ENCODE peak calls at places on chromosomes 11 and 22, in seven cellular contexts. One of them, this sample, is unnamed.

GRCh38 chr22:43378011-43378704 is 33.7 kb upstream of the MPPED1 start:
- DNase-seq in HuH-7: no peak
- DNase-seq in hepatocyte: peak; percentile 55
- DNase-seq in DMS153: no peak
- DNase-seq in stimulated activated CD8-positive, alpha-beta memory T cell treated with anti-CD3 and anti-CD28 coated beads, Interleukin-15, amount 100 ng/mL, for 4 hours: no peak
- DNase-seq in GM13977: no peak
- DNase-seq in D341Med: no peak
- DNase-seq in this sample: no peak

GRCh38 chr22:19510919-19511341 is 13.3 kb downstream of the CLDN5 start:
- DNase-seq in stimulated activated CD8-positive, alpha-beta memory T cell treated with anti-CD3 and anti-CD28 coated beads, Interleukin-15, amount 100 ng/mL, for 4 hours: no peak
- DNase-seq in D341Med: no peak
- DNase-seq in hepatocyte: no peak
- DNase-seq in HuH-7: no peak
- DNase-seq in GM13977: no peak
- DNase-seq in DMS153: no peak
- DNase-seq in this sample: no peak

GRCh38 chr11:23138761-23139160 is 278.5 kb upstream of the CCDC179 start:
- DNase-seq in HuH-7: no peak
- DNase-seq in stimulated activated CD8-positive, alpha-beta memory T cell treated with anti-CD3 and anti-CD28 coated beads, Interleukin-15, amount 100 ng/mL, for 4 hours: no peak
- DNase-seq in hepatocyte: no peak
- DNase-seq in GM13977: no peak
- DNase-seq in DMS153: no peak
- DNase-seq in D341Med: no peak
- DNase-seq in this sample: no peak

GRCh38 chr22:48489551-48490512 is 1337.8 kb downstream of the BRD1 start:
- DNase-seq in HuH-7: no peak
- DNase-seq in hepatocyte: peak; percentile 44
- DNase-seq in DMS153: no peak
- DNase-seq in GM13977: no peak
- DNase-seq in D341Med: no peak
- DNase-seq in stimulated activated CD8-positive, alpha-beta memory T cell treated with anti-CD3 and anti-CD28 coated beads, Interleukin-15, amount 100 ng/mL, for 4 hours: no peak
- DNase-seq in this sample: peak; percentile 24

GRCh38 chr22:38753894-38754246 is 1.9 kb downstream of the SUN2 start:
- DNase-seq in D341Med: no peak
- DNase-seq in stimulated activated CD8-positive, alpha-beta memory T cell treated with anti-CD3 and anti-CD28 coated beads, Interleukin-15, amount 100 ng/mL, for 4 hours: no peak
- DNase-seq in HuH-7: no peak
- DNase-seq in hepatocyte: peak; percentile 36
- DNase-seq in DMS153: no peak
- DNase-seq in GM13977: no peak
- DNase-seq in this sample: no peak

GRCh38 chr22:18062421-18062820 is 15.4 kb upstream of the PEX26 start:
- DNase-seq in D341Med: no peak
- DNase-seq in DMS153: no peak
- DNase-seq in GM13977: no peak
- DNase-seq in HuH-7: no peak
- DNase-seq in stimulated activated CD8-positive, alpha-beta memory T cell treated with anti-CD3 and anti-CD28 coated beads, Interleukin-15, amount 100 ng/mL, for 4 hours: no peak
- DNase-seq in hepatocyte: no peak
- DNase-seq in this sample: no peak

GRCh38 chr11:118060081-118060661 is 16.7 kb upstream of the TMPRSS4 start:
- DNase-seq in D341Med: no peak
- DNase-seq in stimulated activated CD8-positive, alpha-beta memory T cell treated with anti-CD3 and anti-CD28 coated beads, Interleukin-15, amount 100 ng/mL, for 4 hours: no peak
- DNase-seq in HuH-7: no peak
- DNase-seq in hepatocyte: no peak
- DNase-seq in DMS153: no peak
- DNase-seq in GM13977: no peak
- DNase-seq in this sample: no peak

GRCh38 chr11:118958577-118958976 is 2.5 kb downstream of the UPK2 start:
- DNase-seq in GM13977: no peak
- DNase-seq in hepatocyte: no peak
- DNase-seq in D341Med: no peak
- DNase-seq in DMS153: no peak
- DNase-seq in stimulated activated CD8-positive, alpha-beta memory T cell treated with anti-CD3 and anti-CD28 coated beads, Interleukin-15, amount 100 ng/mL, for 4 hours: no peak
- DNase-seq in HuH-7: no peak
- DNase-seq in this sample: no peak

GRCh38 chr11:680970-681369 is 14.1 kb downstream of the DEAF1 start:
- DNase-seq in stimulated activated CD8-positive, alpha-beta memory T cell treated with anti-CD3 and anti-CD28 coated beads, Interleukin-15, amount 100 ng/mL, for 4 hours: no peak
- DNase-seq in GM13977: no peak
- DNase-seq in hepatocyte: no peak
- DNase-seq in HuH-7: no peak
- DNase-seq in DMS153: no peak
- DNase-seq in D341Med: no peak
- DNase-seq in this sample: no peak

GRCh38 chr11:6225024-6225423 is 9.4 kb downstream of the FHIP1B start:
- DNase-seq in stimulated activated CD8-positive, alpha-beta memory T cell treated with anti-CD3 and anti-CD28 coated beads, Interleukin-15, amount 100 ng/mL, for 4 hours: no peak
- DNase-seq in DMS153: no peak
- DNase-seq in GM13977: no peak
- DNase-seq in D341Med: no peak
- DNase-seq in HuH-7: no peak
- DNase-seq in hepatocyte: no peak
- DNase-seq in this sample: no peak

GRCh38 chr11:35549787-35550186 is 24.4 kb upstream of the PAMR1 start:
- DNase-seq in DMS153: no peak
- DNase-seq in hepatocyte: peak; percentile 64
- DNase-seq in GM13977: no peak
- DNase-seq in stimulated activated CD8-positive, alpha-beta memory T cell treated with anti-CD3 and anti-CD28 coated beads, Interleukin-15, amount 100 ng/mL, for 4 hours: no peak
- DNase-seq in HuH-7: no peak
- DNase-seq in D341Med: no peak
- DNase-seq in this sample: no peak

GRCh38 chr11:58286249-58286648 is 18.2 kb upstream of the OR10W1 start:
- DNase-seq in D341Med: no peak
- DNase-seq in stimulated activated CD8-positive, alpha-beta memory T cell treated with anti-CD3 and anti-CD28 coated beads, Interleukin-15, amount 100 ng/mL, for 4 hours: no peak
- DNase-seq in HuH-7: peak; percentile 18
- DNase-seq in DMS153: peak; percentile 10
- DNase-seq in hepatocyte: peak; percentile 62
- DNase-seq in GM13977: peak; percentile 40
- DNase-seq in this sample: no peak

GRCh38 chr11:129894281-129895125 is 875 bp downstream of the NFRKB start:
- DNase-seq in DMS153: no peak
- DNase-seq in hepatocyte: peak; percentile 28
- DNase-seq in HuH-7: no peak
- DNase-seq in GM13977: peak; percentile 30
- DNase-seq in D341Med: no peak
- DNase-seq in stimulated activated CD8-positive, alpha-beta memory T cell treated with anti-CD3 and anti-CD28 coated beads, Interleukin-15, amount 100 ng/mL, for 4 hours: no peak
- DNase-seq in this sample: no peak

GRCh38 chr11:60500276-60500935 is 7.8 kb downstream of the MS4A12 start:
- DNase-seq in hepatocyte: no peak
- DNase-seq in stimulated activated CD8-positive, alpha-beta memory T cell treated with anti-CD3 and anti-CD28 coated beads, Interleukin-15, amount 100 ng/mL, for 4 hours: no peak
- DNase-seq in HuH-7: no peak
- DNase-seq in GM13977: no peak
- DNase-seq in DMS153: no peak
- DNase-seq in D341Med: no peak
- DNase-seq in this sample: no peak

GRCh38 chr11:1308745-1309497 is 511 bp downstream of the TOLLIP start:
- DNase-seq in hepatocyte: no peak
- DNase-seq in GM13977: no peak
- DNase-seq in DMS153: no peak
- DNase-seq in HuH-7: no peak
- DNase-seq in stimulated activated CD8-positive, alpha-beta memory T cell treated with anti-CD3 and anti-CD28 coated beads, Interleukin-15, amount 100 ng/mL, for 4 hours: no peak
- DNase-seq in D341Med: no peak
- DNase-seq in this sample: no peak

GRCh38 chr11:67312187-67313021 is 9.1 kb downstream of the SSH3 start:
- DNase-seq in stimulated activated CD8-positive, alpha-beta memory T cell treated with anti-CD3 and anti-CD28 coated beads, Interleukin-15, amount 100 ng/mL, for 4 hours: no peak
- DNase-seq in DMS153: no peak
- DNase-seq in HuH-7: no peak
- DNase-seq in hepatocyte: no peak
- DNase-seq in D341Med: no peak
- DNase-seq in GM13977: no peak
- DNase-seq in this sample: no peak

GRCh38 chr11:63590024-63590788 is 24.0 kb downstream of the PLAAT3 start:
- DNase-seq in GM13977: no peak
- DNase-seq in HuH-7: no peak
- DNase-seq in DMS153: no peak
- DNase-seq in D341Med: no peak
- DNase-seq in stimulated activated CD8-positive, alpha-beta memory T cell treated with anti-CD3 and anti-CD28 coated beads, Interleukin-15, amount 100 ng/mL, for 4 hours: no peak
- DNase-seq in hepatocyte: no peak
- DNase-seq in this sample: no peak

GRCh38 chr11:93548679-93549319 is 5.6 kb upstream of the SMCO4 start:
- DNase-seq in GM13977: no peak
- DNase-seq in DMS153: no peak
- DNase-seq in stimulated activated CD8-positive, alpha-beta memory T cell treated with anti-CD3 and anti-CD28 coated beads, Interleukin-15, amount 100 ng/mL, for 4 hours: no peak
- DNase-seq in hepatocyte: no peak
- DNase-seq in D341Med: no peak
- DNase-seq in HuH-7: no peak
- DNase-seq in this sample: no peak

GRCh38 chr11:1869427-1870325 is 16.8 kb downstream of the LSP1 start:
- DNase-seq in HuH-7: peak; percentile 66
- DNase-seq in DMS153: no peak
- DNase-seq in GM13977: no peak
- DNase-seq in stimulated activated CD8-positive, alpha-beta memory T cell treated with anti-CD3 and anti-CD28 coated beads, Interleukin-15, amount 100 ng/mL, for 4 hours: no peak
- DNase-seq in hepatocyte: no peak
- DNase-seq in D341Med: peak; percentile 64
- DNase-seq in this sample: peak; percentile 72

GRCh38 chr11:113818426-113818825 is 38.8 kb downstream of the CLDN25 start:
- DNase-seq in DMS153: no peak
- DNase-seq in D341Med: no peak
- DNase-seq in stimulated activated CD8-positive, alpha-beta memory T cell treated with anti-CD3 and anti-CD28 coated beads, Interleukin-15, amount 100 ng/mL, for 4 hours: no peak
- DNase-seq in GM13977: no peak
- DNase-seq in HuH-7: no peak
- DNase-seq in hepatocyte: no peak
- DNase-seq in this sample: no peak

GRCh38 chr11:44927174-44927661 is 23.5 kb downstream of the TP53I11 start:
- DNase-seq in hepatocyte: peak; percentile 90
- DNase-seq in GM13977: peak; percentile 73
- DNase-seq in D341Med: peak; percentile 83
- DNase-seq in stimulated activated CD8-positive, alpha-beta memory T cell treated with anti-CD3 and anti-CD28 coated beads, Interleukin-15, amount 100 ng/mL, for 4 hours: no peak
- DNase-seq in DMS153: peak; percentile 35
- DNase-seq in HuH-7: peak; percentile 82
- DNase-seq in this sample: peak; percentile 77

GRCh38 chr22:28142361-28142801 is 223.3 kb upstream of the PITPNB start:
- DNase-seq in HuH-7: no peak
- DNase-seq in stimulated activated CD8-positive, alpha-beta memory T cell treated with anti-CD3 and anti-CD28 coated beads, Interleukin-15, amount 100 ng/mL, for 4 hours: no peak
- DNase-seq in GM13977: no peak
- DNase-seq in D341Med: no peak
- DNase-seq in hepatocyte: peak; percentile 13
- DNase-seq in DMS153: no peak
- DNase-seq in this sample: no peak

GRCh38 chr11:58980159-58980843 is 41.0 kb downstream of the GLYATL1 start:
- DNase-seq in hepatocyte: no peak
- DNase-seq in D341Med: no peak
- DNase-seq in stimulated activated CD8-positive, alpha-beta memory T cell treated with anti-CD3 and anti-CD28 coated beads, Interleukin-15, amount 100 ng/mL, for 4 hours: no peak
- DNase-seq in DMS153: no peak
- DNase-seq in HuH-7: no peak
- DNase-seq in GM13977: no peak
- DNase-seq in this sample: no peak

GRCh38 chr22:40621309-40622151 is 15.0 kb downstream of the MRTFA start:
- DNase-seq in D341Med: no peak
- DNase-seq in DMS153: no peak
- DNase-seq in stimulated activated CD8-positive, alpha-beta memory T cell treated with anti-CD3 and anti-CD28 coated beads, Interleukin-15, amount 100 ng/mL, for 4 hours: no peak
- DNase-seq in HuH-7: no peak
- DNase-seq in GM13977: no peak
- DNase-seq in hepatocyte: no peak
- DNase-seq in this sample: no peak

GRCh38 chr11:113507341-113507740 is 32.1 kb upstream of the DRD2 start:
- DNase-seq in HuH-7: no peak
- DNase-seq in stimulated activated CD8-positive, alpha-beta memory T cell treated with anti-CD3 and anti-CD28 coated beads, Interleukin-15, amount 100 ng/mL, for 4 hours: no peak
- DNase-seq in DMS153: no peak
- DNase-seq in hepatocyte: no peak
- DNase-seq in D341Med: no peak
- DNase-seq in GM13977: no peak
- DNase-seq in this sample: no peak

GRCh38 chr11:72349616-72350218 is 84.6 kb downstream of the CLPB start:
- DNase-seq in D341Med: no peak
- DNase-seq in DMS153: no peak
- DNase-seq in stimulated activated CD8-positive, alpha-beta memory T cell treated with anti-CD3 and anti-CD28 coated beads, Interleukin-15, amount 100 ng/mL, for 4 hours: no peak
- DNase-seq in GM13977: no peak
- DNase-seq in hepatocyte: no peak
- DNase-seq in HuH-7: no peak
- DNase-seq in this sample: peak; percentile 46

GRCh38 chr11:130877532-130877931 is 38.7 kb downstream of the SNX19 start:
- DNase-seq in DMS153: no peak
- DNase-seq in GM13977: no peak
- DNase-seq in D341Med: no peak
- DNase-seq in HuH-7: no peak
- DNase-seq in stimulated activated CD8-positive, alpha-beta memory T cell treated with anti-CD3 and anti-CD28 coated beads, Interleukin-15, amount 100 ng/mL, for 4 hours: no peak
- DNase-seq in hepatocyte: no peak
- DNase-seq in this sample: no peak

GRCh38 chr11:66864172-66864901 is 7.5 kb downstream of the LRFN4 start:
- DNase-seq in HuH-7: no peak
- DNase-seq in stimulated activated CD8-positive, alpha-beta memory T cell treated with anti-CD3 and anti-CD28 coated beads, Interleukin-15, amount 100 ng/mL, for 4 hours: no peak
- DNase-seq in D341Med: no peak
- DNase-seq in GM13977: no peak
- DNase-seq in hepatocyte: no peak
- DNase-seq in DMS153: no peak
- DNase-seq in this sample: no peak

GRCh38 chr11:126303623-126304456 is at the start of gene DCPS:
- DNase-seq in HuH-7: peak; percentile 96
- DNase-seq in GM13977: peak; percentile 91
- DNase-seq in stimulated activated CD8-positive, alpha-beta memory T cell treated with anti-CD3 and anti-CD28 coated beads, Interleukin-15, amount 100 ng/mL, for 4 hours: peak; percentile 74
- DNase-seq in DMS153: peak; percentile 84
- DNase-seq in D341Med: peak; percentile 97
- DNase-seq in hepatocyte: peak; percentile 95
- DNase-seq in this sample: peak; percentile 95

GRCh38 chr11:3942956-3943497 is 87.6 kb downstream of the STIM1 start:
- DNase-seq in hepatocyte: peak; percentile 14
- DNase-seq in DMS153: no peak
- DNase-seq in HuH-7: no peak
- DNase-seq in stimulated activated CD8-positive, alpha-beta memory T cell treated with anti-CD3 and anti-CD28 coated beads, Interleukin-15, amount 100 ng/mL, for 4 hours: no peak
- DNase-seq in GM13977: no peak
- DNase-seq in D341Med: no peak
- DNase-seq in this sample: no peak

GRCh38 chr11:77147668-77148321 is 19.7 kb downstream of the MYO7A start:
- DNase-seq in stimulated activated CD8-positive, alpha-beta memory T cell treated with anti-CD3 and anti-CD28 coated beads, Interleukin-15, amount 100 ng/mL, for 4 hours: no peak
- DNase-seq in HuH-7: peak; percentile 71
- DNase-seq in hepatocyte: peak; percentile 67
- DNase-seq in GM13977: no peak
- DNase-seq in D341Med: no peak
- DNase-seq in DMS153: no peak
- DNase-seq in this sample: peak; percentile 39

GRCh38 chr22:36413022-36413770 is 25.4 kb upstream of the MYH9 start:
- DNase-seq in hepatocyte: peak; percentile 53
- DNase-seq in GM13977: no peak
- DNase-seq in stimulated activated CD8-positive, alpha-beta memory T cell treated with anti-CD3 and anti-CD28 coated beads, Interleukin-15, amount 100 ng/mL, for 4 hours: no peak
- DNase-seq in HuH-7: no peak
- DNase-seq in DMS153: no peak
- DNase-seq in D341Med: no peak
- DNase-seq in this sample: no peak

GRCh38 chr22:41147722-41148121 is 55.3 kb downstream of the EP300 start:
- DNase-seq in GM13977: no peak
- DNase-seq in stimulated activated CD8-positive, alpha-beta memory T cell treated with anti-CD3 and anti-CD28 coated beads, Interleukin-15, amount 100 ng/mL, for 4 hours: no peak
- DNase-seq in DMS153: no peak
- DNase-seq in D341Med: no peak
- DNase-seq in HuH-7: no peak
- DNase-seq in hepatocyte: no peak
- DNase-seq in this sample: no peak

GRCh38 chr11:68202165-68202564 is 10.9 kb downstream of the KMT5B start:
- DNase-seq in hepatocyte: no peak
- DNase-seq in D341Med: no peak
- DNase-seq in GM13977: no peak
- DNase-seq in HuH-7: no peak
- DNase-seq in stimulated activated CD8-positive, alpha-beta memory T cell treated with anti-CD3 and anti-CD28 coated beads, Interleukin-15, amount 100 ng/mL, for 4 hours: no peak
- DNase-seq in DMS153: no peak
- DNase-seq in this sample: no peak

GRCh38 chr11:80898910-80899309 is 1458.1 kb upstream of the TENM4 start:
- DNase-seq in hepatocyte: no peak
- DNase-seq in DMS153: no peak
- DNase-seq in D341Med: no peak
- DNase-seq in GM13977: no peak
- DNase-seq in HuH-7: no peak
- DNase-seq in stimulated activated CD8-positive, alpha-beta memory T cell treated with anti-CD3 and anti-CD28 coated beads, Interleukin-15, amount 100 ng/mL, for 4 hours: no peak
- DNase-seq in this sample: no peak

GRCh38 chr11:111449158-111449557 is 63.0 kb downstream of the BTG4 start:
- DNase-seq in DMS153: no peak
- DNase-seq in D341Med: no peak
- DNase-seq in GM13977: no peak
- DNase-seq in hepatocyte: no peak
- DNase-seq in HuH-7: no peak
- DNase-seq in stimulated activated CD8-positive, alpha-beta memory T cell treated with anti-CD3 and anti-CD28 coated beads, Interleukin-15, amount 100 ng/mL, for 4 hours: no peak
- DNase-seq in this sample: no peak